ENCODE peak calls at places on chromosome 1, in nine cellular contexts. One of them, this sample, is unnamed. For H3K9me3, the result is how much of the 10 kb centered on the place peaks cover.

GRCh38 chr1:223844962-223845809 is 561 bp downstream of the TP53BP2 start:
- DNase-seq in adrenal gland: peak
- DNase-seq in K562: peak
- DNase-seq in mesenchymal stem cell: peak
- DNase-seq in IMR-90: peak
- DNase-seq in body of pancreas: peak
- DNase-seq in AG04450: no peak
- DNase-seq in mucosa of descending colon: peak
- DNase-seq in CD8-positive, alpha-beta T cell: peak
- DNase-seq in this sample: peak

GRCh38 chr1:75616436-75617433 is 5.8 kb upstream of the SLC44A5 start:
- DNase-seq in mesenchymal stem cell: peak
- DNase-seq in body of pancreas: no peak
- DNase-seq in AG04450: no peak
- DNase-seq in adrenal gland: no peak
- DNase-seq in K562: peak
- DNase-seq in mucosa of descending colon: peak
- DNase-seq in CD8-positive, alpha-beta T cell: no peak
- DNase-seq in IMR-90: peak
- DNase-seq in this sample: no peak

GRCh38 chr1:14964698-14965055 is 188.9 kb upstream of the TMEM51 start:
- DNase-seq in body of pancreas: no peak
- DNase-seq in K562: no peak
- DNase-seq in mesenchymal stem cell: no peak
- DNase-seq in IMR-90: no peak
- DNase-seq in AG04450: no peak
- DNase-seq in CD8-positive, alpha-beta T cell: no peak
- DNase-seq in mucosa of descending colon: no peak
- DNase-seq in adrenal gland: no peak
- DNase-seq in this sample: no peak

GRCh38 chr1:230868736-230869385 is 540 bp upstream of the C1orf198 start:
- DNase-seq in body of pancreas: peak
- DNase-seq in AG04450: no peak
- DNase-seq in mesenchymal stem cell: peak
- DNase-seq in CD8-positive, alpha-beta T cell: no peak
- DNase-seq in IMR-90: no peak
- DNase-seq in adrenal gland: peak
- DNase-seq in K562: peak
- DNase-seq in mucosa of descending colon: no peak
- DNase-seq in this sample: peak

GRCh38 chr1:111216751-111217150 is 10.8 kb upstream of the CHI3L2 start:
- DNase-seq in AG04450: no peak
- DNase-seq in K562: no peak
- DNase-seq in IMR-90: no peak
- DNase-seq in CD8-positive, alpha-beta T cell: no peak
- DNase-seq in mucosa of descending colon: no peak
- DNase-seq in body of pancreas: no peak
- DNase-seq in adrenal gland: no peak
- DNase-seq in mesenchymal stem cell: no peak
- DNase-seq in this sample: no peak

GRCh38 chr1:230715510-230715909 is 1.6 kb upstream of the AGT start:
- DNase-seq in IMR-90: no peak
- DNase-seq in mesenchymal stem cell: no peak
- DNase-seq in CD8-positive, alpha-beta T cell: no peak
- DNase-seq in body of pancreas: no peak
- DNase-seq in mucosa of descending colon: no peak
- DNase-seq in AG04450: no peak
- DNase-seq in adrenal gland: no peak
- DNase-seq in K562: no peak
- DNase-seq in this sample: no peak

GRCh38 chr1:161013591-161014513 is 7.1 kb downstream of the F11R start:
- DNase-seq in K562: peak
- DNase-seq in AG04450: peak
- DNase-seq in mesenchymal stem cell: peak
- DNase-seq in IMR-90: peak
- DNase-seq in mucosa of descending colon: peak
- DNase-seq in adrenal gland: peak
- DNase-seq in CD8-positive, alpha-beta T cell: peak
- DNase-seq in body of pancreas: peak
- DNase-seq in this sample: no peak

GRCh38 chr1:108200627-108201106 is 524 bp upstream of the SLC25A24 start:
- DNase-seq in IMR-90: peak
- DNase-seq in CD8-positive, alpha-beta T cell: peak
- DNase-seq in mucosa of descending colon: no peak
- DNase-seq in adrenal gland: peak
- DNase-seq in body of pancreas: peak
- DNase-seq in mesenchymal stem cell: peak
- DNase-seq in K562: peak
- DNase-seq in AG04450: peak
- DNase-seq in this sample: peak

GRCh38 chr1:179014123-179014522 is 11.6 kb upstream of the FAM20B start:
- DNase-seq in body of pancreas: no peak
- DNase-seq in IMR-90: no peak
- DNase-seq in CD8-positive, alpha-beta T cell: no peak
- DNase-seq in mucosa of descending colon: no peak
- DNase-seq in adrenal gland: no peak
- DNase-seq in K562: no peak
- DNase-seq in AG04450: no peak
- DNase-seq in mesenchymal stem cell: no peak
- DNase-seq in this sample: no peak

GRCh38 chr1:163082971-163083370 is 13.8 kb downstream of the RGS4 start:
- DNase-seq in mesenchymal stem cell: no peak
- DNase-seq in K562: no peak
- DNase-seq in adrenal gland: peak
- DNase-seq in AG04450: no peak
- DNase-seq in CD8-positive, alpha-beta T cell: no peak
- DNase-seq in mucosa of descending colon: no peak
- DNase-seq in IMR-90: no peak
- DNase-seq in body of pancreas: no peak
- DNase-seq in this sample: no peak

GRCh38 chr1:156846643-156847042 is 12.3 kb downstream of the INSRR start:
- DNase-seq in adrenal gland: no peak
- DNase-seq in mesenchymal stem cell: no peak
- DNase-seq in K562: no peak
- DNase-seq in body of pancreas: no peak
- DNase-seq in AG04450: no peak
- DNase-seq in IMR-90: no peak
- DNase-seq in mucosa of descending colon: no peak
- DNase-seq in CD8-positive, alpha-beta T cell: no peak
- DNase-seq in this sample: no peak

GRCh38 chr1:69913967-69914366 is 291.4 kb downstream of the LRRC40 start:
- DNase-seq in CD8-positive, alpha-beta T cell: no peak
- DNase-seq in adrenal gland: no peak
- DNase-seq in AG04450: peak
- DNase-seq in K562: no peak
- DNase-seq in mesenchymal stem cell: peak
- DNase-seq in IMR-90: peak
- DNase-seq in mucosa of descending colon: no peak
- DNase-seq in body of pancreas: no peak
- DNase-seq in this sample: no peak
- H3K9me3 ChIP-seq in CD8-positive, alpha-beta T cell: under half
- H3K9me3 ChIP-seq in adrenal gland: under half
- H3K9me3 ChIP-seq in AG04450: under half
- H3K9me3 ChIP-seq in K562: under half
- H3K9me3 ChIP-seq in mesenchymal stem cell: under half
- H3K9me3 ChIP-seq in IMR-90: under half
- H3K9me3 ChIP-seq in mucosa of descending colon: under half
- H3K9me3 ChIP-seq in body of pancreas: under half
- H3K9me3 ChIP-seq in this sample: under half

GRCh38 chr1:154867841-154868610 is 2.1 kb downstream of the KCNN3 start:
- DNase-seq in body of pancreas: no peak
- DNase-seq in IMR-90: no peak
- DNase-seq in K562: no peak
- DNase-seq in CD8-positive, alpha-beta T cell: no peak
- DNase-seq in adrenal gland: no peak
- DNase-seq in mucosa of descending colon: no peak
- DNase-seq in AG04450: no peak
- DNase-seq in mesenchymal stem cell: no peak
- DNase-seq in this sample: peak

GRCh38 chr1:154870117-154870571 is at the start of gene KCNN3:
- DNase-seq in adrenal gland: peak
- DNase-seq in AG04450: peak
- DNase-seq in CD8-positive, alpha-beta T cell: peak
- DNase-seq in IMR-90: peak
- DNase-seq in K562: peak
- DNase-seq in mesenchymal stem cell: peak
- DNase-seq in body of pancreas: peak
- DNase-seq in mucosa of descending colon: peak
- DNase-seq in this sample: peak

GRCh38 chr1:154870734-154871133 is 653 bp upstream of the KCNN3 start:
- DNase-seq in mesenchymal stem cell: no peak
- DNase-seq in adrenal gland: no peak
- DNase-seq in mucosa of descending colon: no peak
- DNase-seq in IMR-90: no peak
- DNase-seq in body of pancreas: no peak
- DNase-seq in AG04450: no peak
- DNase-seq in CD8-positive, alpha-beta T cell: no peak
- DNase-seq in K562: no peak
- DNase-seq in this sample: no peak

GRCh38 chr1:154871374-154871773 is 1.3 kb upstream of the KCNN3 start:
- DNase-seq in K562: no peak
- DNase-seq in mucosa of descending colon: no peak
- DNase-seq in AG04450: no peak
- DNase-seq in adrenal gland: no peak
- DNase-seq in body of pancreas: peak
- DNase-seq in mesenchymal stem cell: no peak
- DNase-seq in IMR-90: no peak
- DNase-seq in CD8-positive, alpha-beta T cell: no peak
- DNase-seq in this sample: no peak

DNA sequence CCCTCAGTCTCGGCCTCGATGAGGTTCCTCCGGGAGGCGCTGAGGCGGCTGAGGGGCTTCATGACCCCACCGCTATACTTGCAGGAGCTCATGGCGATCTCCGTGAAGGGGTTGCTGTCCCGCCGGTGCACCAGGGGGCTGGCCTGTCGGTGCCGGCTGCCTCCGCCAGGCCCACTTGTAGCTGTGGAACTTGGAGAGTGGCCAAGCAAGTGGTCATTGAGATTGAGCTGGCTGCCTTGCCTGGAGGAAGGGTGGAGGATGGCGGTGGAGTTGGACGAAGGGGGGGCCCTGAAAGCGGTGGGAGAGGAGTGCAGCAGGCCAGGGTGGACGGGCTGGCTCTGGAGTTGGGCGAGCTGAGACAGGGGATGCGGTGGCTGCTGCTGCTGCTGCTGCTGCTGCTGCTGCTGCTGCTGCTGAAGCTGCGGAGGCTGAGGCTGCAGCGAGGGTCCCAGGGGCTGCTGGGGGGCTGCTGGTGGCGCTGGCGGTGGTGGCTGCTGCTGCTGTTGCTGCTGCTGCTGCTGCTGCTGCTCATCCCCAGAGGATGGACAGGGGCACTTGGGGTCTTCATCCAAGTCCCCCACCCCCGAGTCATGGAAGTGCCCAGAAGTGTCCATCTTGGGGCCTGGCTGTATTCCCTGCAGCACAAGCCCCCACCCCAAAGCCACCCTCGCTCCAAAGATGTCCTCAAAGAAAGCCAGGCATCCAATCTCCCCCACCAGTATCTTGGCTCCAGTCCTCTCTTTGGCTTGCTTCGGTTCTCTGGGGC is 547 bp downstream of the KCNN3 start:
- DNase-seq in mesenchymal stem cell: peak
- DNase-seq in K562: no peak
- DNase-seq in mucosa of descending colon: no peak
- DNase-seq in IMR-90: peak
- DNase-seq in CD8-positive, alpha-beta T cell: no peak
- DNase-seq in adrenal gland: no peak
- DNase-seq in body of pancreas: peak
- DNase-seq in AG04450: no peak
- DNase-seq in this sample: no peak
- H3K4me3 ChIP-seq in mesenchymal stem cell: peak
- H3K4me3 ChIP-seq in K562: no peak
- H3K4me3 ChIP-seq in mucosa of descending colon: no peak
- H3K4me3 ChIP-seq in IMR-90: no peak
- H3K4me3 ChIP-seq in CD8-positive, alpha-beta T cell: no peak
- H3K4me3 ChIP-seq in adrenal gland: no peak
- H3K4me3 ChIP-seq in body of pancreas: no peak
- H3K4me3 ChIP-seq in AG04450: peak
- H3K4me3 ChIP-seq in this sample: peak

GRCh38 chr1:184322253-184322652 is 64.6 kb upstream of the C1orf21 start:
- DNase-seq in AG04450: no peak
- DNase-seq in mesenchymal stem cell: no peak
- DNase-seq in body of pancreas: no peak
- DNase-seq in K562: no peak
- DNase-seq in mucosa of descending colon: no peak
- DNase-seq in adrenal gland: no peak
- DNase-seq in IMR-90: no peak
- DNase-seq in CD8-positive, alpha-beta T cell: no peak
- DNase-seq in this sample: no peak
- H3K9me3 ChIP-seq in AG04450: under half
- H3K9me3 ChIP-seq in mesenchymal stem cell: under half
- H3K9me3 ChIP-seq in body of pancreas: under half
- H3K9me3 ChIP-seq in K562: under half
- H3K9me3 ChIP-seq in mucosa of descending colon: under half
- H3K9me3 ChIP-seq in adrenal gland: under half
- H3K9me3 ChIP-seq in IMR-90: under half
- H3K9me3 ChIP-seq in CD8-positive, alpha-beta T cell: under half
- H3K9me3 ChIP-seq in this sample: under half

GRCh38 chr1:244163861-244164562 is 112.9 kb downstream of the ZBTB18 start:
- DNase-seq in AG04450: peak
- DNase-seq in mesenchymal stem cell: peak
- DNase-seq in IMR-90: peak
- DNase-seq in CD8-positive, alpha-beta T cell: no peak
- DNase-seq in mucosa of descending colon: no peak
- DNase-seq in body of pancreas: peak
- DNase-seq in adrenal gland: peak
- DNase-seq in K562: no peak
- DNase-seq in this sample: no peak
- H3K4me3 ChIP-seq in AG04450: peak
- H3K4me3 ChIP-seq in mesenchymal stem cell: no peak
- H3K4me3 ChIP-seq in IMR-90: no peak
- H3K4me3 ChIP-seq in CD8-positive, alpha-beta T cell: no peak
- H3K4me3 ChIP-seq in mucosa of descending colon: no peak
- H3K4me3 ChIP-seq in body of pancreas: no peak
- H3K4me3 ChIP-seq in adrenal gland: no peak
- H3K4me3 ChIP-seq in K562: no peak
- H3K4me3 ChIP-seq in this sample: no peak

This sample was measured in WERI-Rb-1.